ENCODE peak calls at places on chromosomes 12 and 14, in five cellular contexts. S is GM23338; M is non-pigmented ciliary epithelial cell; R is stimulated activated CD4-positive, alpha-beta T cell treated with anti-CD3 and anti-CD28 coated beads, Interleukin-1b, Interleukin-23, amount 100 ng/mL, for 4 hours; Y is omental fat pad. N is an unnamed sample.

GRCh38 chr14:52834440-52834842 is 43.0 kb upstream of the GNPNAT1 start:
- DNase-seq in S (no peak), R (no peak), Y (no peak), M (peak; percentile 81), N (peak; percentile 80)

GRCh38 chr12:62854024-62854423 is 80.9 kb downstream of the PPM1H start:
- DNase-seq in R (no peak), Y (no peak), M (no peak), S (no peak), N (no peak)

GRCh38 chr14:68564236-68564825 is 228.5 kb downstream of the ZFP36L1 start:
- DNase-seq in R (no peak), Y (no peak), M (no peak), S (no peak), N (peak; percentile 65)

GRCh38 chr12:1252758-1253157 is 261.7 kb downstream of the ERC1 start:
- DNase-seq in M (no peak), Y (no peak), R (no peak), S (no peak), N (no peak)

GRCh38 chr14:53399057-53399456 is 245.9 kb upstream of the DDHD1 start:
- DNase-seq in Y (no peak), S (peak; percentile 91), R (no peak), M (no peak), N (peak; percentile 36)

GRCh38 chr12:123488539-123489230 is 30.7 kb downstream of the SNRNP35 start:
- DNase-seq in R (no peak), Y (no peak), M (no peak), S (peak; percentile 27), N (no peak)

GRCh38 chr12:88142610-88142991 is 494 bp downstream of the TMTC3 start:
- DNase-seq in R (no peak), Y (no peak), M (no peak), S (peak; percentile 51), N (no peak)

GRCh38 chr14:104872469-104873341 is 7.6 kb downstream of the CEP170B start:
- DNase-seq in Y (no peak), S (peak; percentile 82), R (no peak), M (no peak), N (peak; percentile 64)

GRCh38 chr12:47752552-47752951 is 6.1 kb downstream of the RAPGEF3 start:
- DNase-seq in S (no peak), Y (no peak), R (no peak), M (no peak), N (no peak)

GRCh38 chr12:4417471-4417870 is 28.1 kb downstream of the FGF6 start:
- DNase-seq in S (peak; percentile 23), Y (no peak), R (no peak), M (no peak), N (no peak)

GRCh38 chr12:89889051-89889450 is 180.4 kb upstream of the ATP2B1 start:
- DNase-seq in R (no peak), M (no peak), S (no peak), Y (no peak), N (no peak)

GRCh38 chr12:104956870-104957301 is 1.2 kb downstream of the SLC41A2 start:
- DNase-seq in Y (no peak), S (no peak), R (no peak), M (no peak), N (peak; percentile 11)

GRCh38 chr14:84351646-84352045 is 1178.3 kb upstream of the FLRT2 start:
- DNase-seq in R (no peak), M (no peak), Y (no peak), S (no peak), N (no peak)

GRCh38 chr14:100030441-100031153 is 34.6 kb upstream of the EVL start:
- DNase-seq in M (peak; percentile 66), Y (no peak), S (no peak), R (no peak), N (peak; percentile 68)

GRCh38 chr12:77354766-77355362 is 289.5 kb upstream of the E2F7 start:
- DNase-seq in S (no peak), R (no peak), M (no peak), Y (no peak), N (no peak)

GRCh38 chr12:124556896-124557501 is 10.4 kb downstream of the NCOR2 start:
- DNase-seq in S (no peak), Y (no peak), R (no peak), M (no peak), N (no peak)

GRCh38 chr14:88004637-88005036 is 298 bp upstream of the GPR65 start:
- DNase-seq in R (no peak), Y (no peak), S (no peak), M (no peak), N (no peak)

GRCh38 chr12:109304485-109304884 is 4.6 kb downstream of the FOXN4 start:
- DNase-seq in Y (no peak), R (no peak), M (no peak), S (no peak), N (no peak)

GRCh38 chr14:32808574-32809098 is 130.0 kb upstream of the NPAS3 start:
- DNase-seq in R (no peak), M (no peak), Y (no peak), S (no peak), N (peak; percentile 37)

GRCh38 chr12:86234309-86234708 is 21.9 kb downstream of the MGAT4C start:
- DNase-seq in Y (no peak), R (no peak), S (no peak), M (no peak), N (no peak)

GRCh38 chr12:24499151-24500146 is 449.5 kb downstream of the BCAT1 start:
- DNase-seq in R (no peak), S (no peak), Y (no peak), M (no peak), N (peak; percentile 35)

GRCh38 chr12:48883305-48884171 is 17.9 kb upstream of the RND1 start:
- DNase-seq in M (no peak), R (no peak), S (peak; percentile 88), Y (no peak), N (peak; percentile 76)

GRCh38 chr14:53190938-53191337 is 37.8 kb upstream of the DDHD1 start:
- DNase-seq in Y (no peak), R (peak; percentile 15), M (no peak), S (no peak), N (no peak)

GRCh38 chr12:3193131-3193530 is 116.0 kb downstream of the TSPAN9 start:
- DNase-seq in M (no peak), Y (no peak), S (no peak), R (no peak), N (no peak)

GRCh38 chr14:74402264-74403251 is 23.5 kb downstream of the SYNDIG1L start:
- DNase-seq in S (no peak), M (no peak), R (no peak), Y (no peak), N (no peak)

GRCh38 chr12:123966596-123966995 is 6.0 kb downstream of the CCDC92 start:
- DNase-seq in S (no peak), R (no peak), M (no peak), Y (no peak), N (peak; percentile 19)

GRCh38 chr12:6154730-6155459 is 30.4 kb upstream of the VWF start:
- DNase-seq in M (no peak), S (no peak), Y (no peak), R (no peak), N (no peak)

GRCh38 chr12:27277846-27278260 is 33.8 kb downstream of the STK38L start:
- DNase-seq in Y (no peak), R (no peak), S (peak; percentile 59), M (peak; percentile 67), N (peak; percentile 74)

GRCh38 chr12:106233011-106233410 is 14.8 kb downstream of the CKAP4 start:
- DNase-seq in Y (no peak), R (no peak), M (no peak), S (no peak), N (no peak)

GRCh38 chr14:103195828-103196615 is 72.8 kb downstream of the TNFAIP2 start:
- DNase-seq in R (no peak), Y (no peak), M (no peak), S (no peak), N (no peak)

GRCh38 chr14:94702629-94703028 is 67.3 kb downstream of the GSC start:
- DNase-seq in Y (no peak), M (no peak), R (no peak), S (no peak), N (no peak)

GRCh38 chr12:23757541-23757962 is 191.9 kb downstream of the SOX5 start:
- DNase-seq in R (no peak), M (no peak), Y (no peak), S (peak; percentile 80), N (no peak)

GRCh38 chr14:105168496-105168978 is at the start of gene JAG2:
- DNase-seq in S (peak; percentile 77), M (no peak), R (peak; percentile 44), Y (no peak), N (peak; percentile 84)

GRCh38 chr14:91063119-91063518 is 2.7 kb upstream of the RPS6KA5 start:
- DNase-seq in M (no peak), S (no peak), R (no peak), Y (no peak), N (no peak)

N was measured in Daoy.